ENCODE peak calls at places on chromosomes 16 and 17, in seven cellular contexts. X, G, Q, H, I, E and B are unnamed samples.

GRCh38 chr17:81026266-81027036 is 8.5 kb upstream of the BAIAP2 start:
- DNase-seq in X (no peak), G (no peak), Q (peak; percentile 60), H (no peak), I (no peak), E (no peak), B (no peak)

GRCh38 chr16:77511053-77511452 is 76.2 kb upstream of the ADAMTS18 start:
- DNase-seq in X (no peak), G (no peak), Q (no peak), H (no peak), I (no peak), E (no peak), B (no peak)

GRCh38 chr16:58045096-58045495 is 19.5 kb downstream of the MMP15 start:
- DNase-seq in X (no peak), G (no peak), Q (peak; percentile 68), H (no peak), I (no peak), E (no peak), B (no peak)

GRCh38 chr17:34303606-34304005 is 15.6 kb upstream of the CCL8 start:
- DNase-seq in X (no peak), G (no peak), Q (no peak), H (no peak), I (no peak), E (no peak), B (no peak)

GRCh38 chr17:29175349-29175748 is 4.8 kb downstream of the MYO18A start:
- DNase-seq in X (no peak), G (no peak), Q (no peak), H (no peak), I (no peak), E (no peak), B (no peak)

GRCh38 chr17:68595496-68595895 is 5.7 kb downstream of the FAM20A start:
- DNase-seq in X (no peak), G (no peak), Q (no peak), H (peak; percentile 67), I (peak; percentile 70), E (peak; percentile 71), B (no peak)

GRCh38 chr16:1035066-1035415 is 37.5 kb upstream of the SSTR5 start:
- DNase-seq in X (no peak), G (no peak), Q (no peak), H (no peak), I (no peak), E (no peak), B (no peak)

GRCh38 chr17:75814900-75815373 is 29.3 kb downstream of the UNC13D start:
- DNase-seq in X (no peak), G (no peak), Q (peak; percentile 70), H (peak; percentile 44), I (peak; percentile 60), E (no peak), B (no peak)

GRCh38 chr17:79949646-79950292 is 85.9 kb downstream of the TBC1D16 start:
- DNase-seq in X (peak; percentile 67), G (no peak), Q (no peak), H (no peak), I (no peak), E (peak; percentile 44), B (peak; percentile 53)

GRCh38 chr17:4073983-4074830 is 68.6 kb downstream of the ZZEF1 start:
- DNase-seq in X (no peak), G (no peak), Q (no peak), H (no peak), I (no peak), E (peak; percentile 42), B (no peak)

GRCh38 chr17:34351041-34351575 is 5.2 kb upstream of the CCL13 start:
- DNase-seq in X (no peak), G (no peak), Q (no peak), H (no peak), I (peak; percentile 71), E (no peak), B (no peak)

GRCh38 chr17:15384142-15384803 is 42.9 kb upstream of the TEKT3 start:
- DNase-seq in X (no peak), G (no peak), Q (no peak), H (peak; percentile 70), I (peak; percentile 83), E (peak; percentile 44), B (no peak)

GRCh38 chr16:57187508-57187854 is 1.4 kb downstream of the RSPRY1 start:
- DNase-seq in X (no peak), G (no peak), Q (no peak), H (no peak), I (peak; percentile 22), E (peak; percentile 46), B (no peak)

GRCh38 chr17:36036240-36036639 is 18.5 kb upstream of the CCL23 start:
- DNase-seq in X (no peak), G (no peak), Q (no peak), H (no peak), I (no peak), E (no peak), B (no peak)

DNA sequence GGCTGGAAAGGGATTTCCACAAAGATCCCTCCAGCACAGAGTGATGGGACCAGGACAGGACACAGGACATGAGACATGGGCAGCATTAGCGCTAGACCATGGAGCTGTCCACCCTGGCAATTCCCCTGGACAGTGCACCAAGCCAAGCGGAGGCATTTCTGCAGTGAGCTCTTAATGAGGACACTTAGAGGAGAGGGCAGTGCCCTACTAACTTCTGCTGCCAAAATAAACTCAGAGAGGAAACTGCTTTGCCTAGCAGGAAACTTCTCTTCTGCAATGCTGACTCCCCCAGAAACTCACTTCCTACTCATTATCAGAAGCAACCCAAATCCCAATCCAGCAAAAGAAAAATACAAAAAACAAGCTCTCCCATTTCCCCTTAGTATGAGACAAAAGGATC is 119.2 kb downstream of the HS3ST2 start:
- DNase-seq in X (no peak), G (no peak), Q (no peak), H (no peak), I (peak; percentile 5), E (no peak), B (no peak)
- TF ChIP-seq CTCF in X (no peak), G (no peak), Q (no peak), H (no peak), I (no peak), E (no peak), B (no peak)

GRCh38 chr17:8015957-8016631 is 13.7 kb downstream of the GUCY2D start:
- DNase-seq in X (no peak), G (peak; percentile 67), Q (peak; percentile 89), H (no peak), I (peak; percentile 33), E (no peak), B (peak; percentile 60)

GRCh38 chr17:8014558-8014850 is 12.1 kb downstream of the GUCY2D start:
- DNase-seq in X (no peak), G (no peak), Q (no peak), H (no peak), I (no peak), E (no peak), B (no peak)

GRCh38 chr17:8018436-8018835 is 16.0 kb downstream of the GUCY2D start:
- DNase-seq in X (no peak), G (no peak), Q (no peak), H (no peak), I (no peak), E (no peak), B (no peak)

GRCh38 chr17:8015236-8015956 is 13.0 kb downstream of the GUCY2D start:
- DNase-seq in X (no peak), G (no peak), Q (no peak), H (no peak), I (no peak), E (no peak), B (peak; percentile 56)

GRCh38 chr17:8016632-8017424 is 14.4 kb downstream of the GUCY2D start:
- DNase-seq in X (peak; percentile 62), G (peak; percentile 70), Q (peak; percentile 82), H (no peak), I (peak; percentile 76), E (peak; percentile 55), B (no peak)
- TF ChIP-seq CTCF in X (peak; percentile 92), G (peak; percentile 78), Q (peak; percentile 86), H (peak; percentile 44), I (peak; percentile 81), E (peak; percentile 51), B (peak; percentile 26)

DNA sequence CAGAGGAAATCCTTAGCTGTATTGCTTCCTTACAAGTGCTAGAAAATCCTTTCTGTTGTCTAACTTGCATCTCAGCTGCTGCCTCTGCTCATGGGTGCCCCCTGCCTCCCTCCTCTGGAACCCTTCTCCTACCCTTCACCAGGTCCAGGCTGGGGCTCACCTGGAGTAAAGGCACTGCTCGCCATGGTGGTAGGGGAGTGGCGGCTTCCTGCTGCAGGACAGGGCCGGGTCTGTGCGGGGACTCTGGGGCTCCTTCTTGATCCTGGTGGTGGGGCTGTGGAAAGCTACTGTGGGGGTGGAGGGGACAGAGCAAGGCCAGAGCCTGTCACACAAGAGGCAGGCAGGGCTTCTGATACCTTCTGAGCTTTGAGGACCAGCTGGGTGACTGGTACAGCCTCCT is 12.4 kb downstream of the ETV4 start:
- DNase-seq in X (no peak), G (no peak), Q (no peak), H (no peak), I (no peak), E (no peak), B (no peak)
- TF ChIP-seq CTCF in X (no peak), G (no peak), Q (no peak), H (no peak), I (no peak), E (no peak), B (no peak)

DNA sequence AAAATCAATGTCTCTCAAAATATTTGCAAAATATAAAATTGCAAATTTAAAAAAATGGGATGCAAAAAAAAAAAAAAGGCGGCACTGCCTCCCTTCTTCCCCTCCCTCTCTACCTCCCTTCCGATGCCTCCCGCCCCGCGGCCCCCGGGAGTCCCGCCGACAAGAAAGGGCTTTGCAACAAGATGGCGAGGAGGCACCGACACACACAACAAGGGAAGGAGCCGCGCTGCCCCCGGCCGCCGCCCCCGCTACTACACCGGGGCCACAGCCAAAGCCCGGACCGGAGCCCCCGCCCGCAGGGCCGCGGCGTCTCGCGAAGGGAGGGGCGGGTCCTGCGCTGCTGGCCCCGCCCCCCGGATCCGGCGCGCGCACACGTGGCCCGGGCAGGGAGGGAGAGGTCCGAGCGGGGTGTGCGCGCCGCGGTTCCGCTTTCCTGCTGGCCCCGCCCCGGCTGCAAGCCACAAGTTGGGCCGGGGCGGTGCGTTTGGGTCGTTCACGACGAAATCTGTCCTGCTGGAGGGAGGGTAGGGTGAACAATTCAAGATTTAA is at the start of gene MNT:
- DNase-seq in X (peak; percentile 97), G (peak; percentile 90), Q (peak; percentile 98), H (peak; percentile 95), I (peak; percentile 98), E (peak; percentile 95), B (peak; percentile 85)
- TF ChIP-seq CTCF in X (no peak), G (no peak), Q (no peak), H (no peak), I (no peak), E (no peak), B (no peak)

GRCh38 chr16:86955136-86955890 is 361.9 kb downstream of the C16orf95 start:
- DNase-seq in X (no peak), G (no peak), Q (no peak), H (no peak), I (no peak), E (no peak), B (no peak)
- TF ChIP-seq CTCF in X (no peak), G (no peak), Q (no peak), H (no peak), I (no peak), E (no peak), B (no peak)

GRCh38 chr17:18038861-18039534 is at the start of the genes ATPAF2 and GID4:
- DNase-seq in X (peak; percentile 100), G (peak; percentile 100), Q (peak; percentile 100), H (peak; percentile 99), I (peak; percentile 100), E (peak; percentile 100), B (peak; percentile 100)
- TF ChIP-seq CTCF in X (no peak), G (no peak), Q (no peak), H (no peak), I (no peak), E (no peak), B (no peak)

GRCh38 chr16:64051826-64052225 is 1070.0 kb downstream of the CDH11 start:
- DNase-seq in X (peak; percentile 45), G (no peak), Q (no peak), H (peak; percentile 0), I (peak; percentile 38), E (no peak), B (no peak)
- TF ChIP-seq CTCF in X (peak; percentile 60), G (peak; percentile 31), Q (no peak), H (peak; percentile 37), I (peak; percentile 44), E (no peak), B (no peak)